ENCODE peak calls at places on chromosomes 3 and 15, in six cellular contexts. V is uterus, R is hepatocyte, C is AG04450, I is left ventricle myocardium inferior, D is iPS DF 6.9. X is an unnamed sample.

GRCh38 chr15:39792025-39792893 is 9.6 kb upstream of the FSIP1 start:
- DNase-seq in I (no peak), C (no peak), V (no peak), D (no peak), R (no peak), X (no peak)

GRCh38 chr15:101121511-101122090 is 130.2 kb downstream of the CHSY1 start:
- DNase-seq in D (no peak), C (no peak), R (peak; percentile 71), I (peak; percentile 88), V (peak; percentile 55), X (peak; percentile 53)

GRCh38 chr15:71752604-71753289 is 57.6 kb upstream of the NR2E3 start:
- DNase-seq in C (peak; percentile 46), V (no peak), R (peak; percentile 74), D (peak; percentile 39), I (no peak), X (no peak)

GRCh38 chr3:52498134-52499054 is 3.3 kb downstream of the STAB1 start:
- DNase-seq in V (no peak), I (peak; percentile 53), R (peak; percentile 47), C (no peak), D (no peak), X (peak; percentile 56)

GRCh38 chr15:67900621-67901147 is 60.8 kb upstream of the RNU6-1 start:
- DNase-seq in I (no peak), C (no peak), D (no peak), R (no peak), V (no peak), X (no peak)

GRCh38 chr3:159624616-159625015 is 364.0 kb upstream of the IL12A start:
- DNase-seq in V (no peak), D (no peak), I (no peak), R (no peak), C (no peak), X (no peak)

GRCh38 chr3:197541756-197542539 is 13.8 kb downstream of the BDH1 start:
- DNase-seq in D (no peak), V (peak; percentile 30), C (peak; percentile 58), I (peak; percentile 65), R (peak; percentile 71), X (peak; percentile 75)

GRCh38 chr3:39707314-39707909 is 102.0 kb upstream of the MYRIP start:
- DNase-seq in R (peak; percentile 65), I (no peak), C (no peak), D (no peak), V (no peak), X (no peak)

GRCh38 chr3:184562875-184563568 is 1.4 kb downstream of the EPHB3 start:
- DNase-seq in C (no peak), D (no peak), I (no peak), R (peak; percentile 58), V (peak; percentile 61), X (no peak)

GRCh38 chr15:58495836-58496501 is 64.2 kb downstream of the LIPC start:
- DNase-seq in D (no peak), R (no peak), V (no peak), I (no peak), C (no peak), X (no peak)

GRCh38 chr3:145983101-145983500 is 177.9 kb downstream of the PLOD2 start:
- DNase-seq in D (no peak), R (no peak), I (no peak), V (no peak), C (no peak), X (no peak)

GRCh38 chr3:107806021-107806420 is 283.3 kb downstream of the BBX start:
- DNase-seq in C (no peak), V (no peak), D (no peak), I (no peak), R (no peak), X (no peak)

GRCh38 chr3:107798381-107798780 is 275.6 kb downstream of the BBX start:
- DNase-seq in D (no peak), R (no peak), C (no peak), I (no peak), V (no peak), X (no peak)

GRCh38 chr3:107797586-107797985 is 274.8 kb downstream of the BBX start:
- DNase-seq in V (no peak), C (no peak), D (no peak), I (no peak), R (no peak), X (no peak)

GRCh38 chr3:107800705-107801104 is 277.9 kb downstream of the BBX start:
- DNase-seq in V (no peak), I (no peak), C (no peak), D (no peak), R (no peak), X (no peak)

DNA sequence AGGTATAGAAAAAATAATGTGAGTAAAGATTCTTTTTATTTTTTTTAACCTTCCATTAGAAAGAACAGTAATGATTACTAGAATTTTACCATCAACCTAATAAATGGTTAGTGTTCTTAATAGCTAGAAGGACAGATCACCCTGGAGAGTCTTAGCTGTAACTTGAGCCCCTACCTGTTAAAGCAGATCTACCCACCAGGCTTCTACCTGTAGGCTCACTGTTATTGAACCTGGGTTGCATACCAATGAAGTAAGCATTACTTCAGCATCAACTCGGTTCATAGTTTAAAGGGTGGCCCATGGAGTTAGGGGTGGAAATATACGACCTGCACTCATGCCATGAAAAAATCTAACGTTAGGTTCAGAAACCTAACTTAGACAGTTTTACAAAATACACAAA is 280.4 kb downstream of the BBX start:
- DNase-seq in C (no peak), V (no peak), R (no peak), I (no peak), D (no peak), X (no peak)
- H3K27ac ChIP-seq in C (no peak overlapping the region), V (no peak overlapping the region), R (no peak overlapping the region), I (no peak overlapping the region), D (no peak overlapping the region), X (no peak overlapping the region)

DNA sequence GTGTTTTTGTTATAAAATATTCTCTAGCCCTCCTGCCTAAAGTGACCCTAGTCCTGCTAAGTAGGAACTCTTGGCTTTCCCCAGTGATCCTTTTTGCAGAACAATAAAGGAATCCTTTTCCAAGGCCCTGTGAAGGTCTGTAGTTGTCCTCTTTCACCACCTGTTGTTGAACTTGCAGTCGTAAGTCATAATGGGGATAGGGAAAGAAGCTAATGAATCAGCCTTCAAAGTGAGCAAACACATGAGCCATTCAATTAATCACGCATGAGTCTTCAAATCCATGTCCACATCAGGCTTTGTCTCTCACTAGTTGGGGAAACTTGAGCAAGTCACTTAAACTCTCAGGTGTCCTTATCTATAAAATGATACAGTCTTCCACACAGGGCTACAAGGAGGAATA is 27.6 kb downstream of the ZNF860 start:
- DNase-seq in I (no peak), D (no peak), V (no peak), C (no peak), R (no peak), X (no peak)
- H3K27ac ChIP-seq in I (no peak overlapping the region), D (no peak overlapping the region), V (no peak overlapping the region), C (no peak overlapping the region), R (no peak overlapping the region), X (no peak overlapping the region)

GRCh38 chr15:85785887-85786777 is 8.6 kb downstream of the KLHL25 start:
- DNase-seq in C (no peak), R (peak; percentile 72), D (no peak), I (no peak), V (no peak), X (peak; percentile 81)
- H3K27ac ChIP-seq in C (peak overlapping the region; percentile 39), R (peak overlapping the region; percentile 37), D (no peak overlapping the region), I (peak overlapping the region; percentile 56), V (peak overlapping the region; percentile 44), X (peak overlapping the region; percentile 95)

GRCh38 chr3:9068044-9068443 is 104.8 kb upstream of the RAD18 start:
- DNase-seq in D (no peak), V (no peak), R (no peak), C (no peak), I (no peak), X (no peak)
- H3K27ac ChIP-seq in D (no peak overlapping the region), V (no peak overlapping the region), R (no peak overlapping the region), C (no peak overlapping the region), I (peak overlapping the region; percentile 55), X (no peak overlapping the region)